ENCODE peak calls at places on chromosome 1, in four cellular contexts. B is HepG2, T is K562, S is H1. R is an unnamed sample.

GRCh38 chr1:5639323-5639722 is 352.9 kb downstream of the NPHP4 start:
- DNase-seq in B (no peak), T (no peak), S (no peak), R (no peak)

GRCh38 chr1:19799233-19799876 is 361 bp downstream of the TMCO4 start:
- DNase-seq in B (peak; percentile 56), T (peak; percentile 85), S (peak; percentile 58), R (no peak)

GRCh38 chr1:98005326-98006010 is 84.6 kb upstream of the DPYD start:
- DNase-seq in B (no peak), T (no peak), S (no peak), R (no peak)

GRCh38 chr1:111720274-111720976 is 18.8 kb downstream of the INKA2 start:
- DNase-seq in B (no peak), T (no peak), S (no peak), R (no peak)

GRCh38 chr1:184289825-184290550 is 96.8 kb upstream of the C1orf21 start:
- DNase-seq in B (no peak), T (no peak), S (no peak), R (no peak)

GRCh38 chr1:244057474-244058385 is 6.6 kb downstream of the ZBTB18 start:
- DNase-seq in B (no peak), T (no peak), S (no peak), R (no peak)

GRCh38 chr1:116711061-116711582 is 43.1 kb upstream of the CD2 start:
- DNase-seq in B (no peak), T (no peak), S (no peak), R (no peak)

GRCh38 chr1:205949753-205950152 is 6.5 kb upstream of the SLC26A9 start:
- DNase-seq in B (no peak), T (no peak), S (no peak), R (no peak)

GRCh38 chr1:246782120-246782900 is 58.1 kb downstream of the SCCPDH start:
- DNase-seq in B (peak; percentile 55), T (no peak), S (no peak), R (peak; percentile 7)

GRCh38 chr1:112298558-112298957 is 97.5 kb upstream of the CTTNBP2NL start:
- DNase-seq in B (peak; percentile 38), T (peak; percentile 72), S (peak; percentile 88), R (no peak)

GRCh38 chr1:24161270-24161669 is 18.3 kb upstream of the IL22RA1 start:
- DNase-seq in B (no peak), T (no peak), S (no peak), R (no peak)

GRCh38 chr1:55309786-55310516 is 94.8 kb upstream of the USP24 start:
- DNase-seq in B (no peak), T (no peak), S (no peak), R (no peak)

GRCh38 chr1:170664828-170665617 is 1.1 kb downstream of the PRRX1 start:
- DNase-seq in B (no peak), T (no peak), S (no peak), R (no peak)

GRCh38 chr1:246661451-246661850 is 62.8 kb upstream of the SCCPDH start:
- DNase-seq in B (no peak), T (no peak), S (no peak), R (no peak)

GRCh38 chr1:82388679-82389078 is 587.9 kb downstream of the ADGRL2 start:
- DNase-seq in B (no peak), T (no peak), S (no peak), R (no peak)

GRCh38 chr1:8892026-8892425 is 13.5 kb upstream of the ENO1 start:
- DNase-seq in B (no peak), T (no peak), S (no peak), R (no peak)

GRCh38 chr1:48693674-48694347 is 82.9 kb downstream of the BEND5 start:
- DNase-seq in B (no peak), T (no peak), S (no peak), R (no peak)

GRCh38 chr1:236140705-236141446 is 1.5 kb upstream of the GPR137B start:
- DNase-seq in B (no peak), T (no peak), S (peak; percentile 47), R (no peak)

GRCh38 chr1:31183927-31184554 is 55.6 kb downstream of the NKAIN1 start:
- DNase-seq in B (peak; percentile 46), T (peak; percentile 71), S (peak; percentile 86), R (no peak)

GRCh38 chr1:48208251-48208650 is 14.3 kb upstream of the SLC5A9 start:
- DNase-seq in B (no peak), T (no peak), S (peak; percentile 50), R (no peak)

GRCh38 chr1:158654570-158654969 is 31.9 kb downstream of the SPTA1 start:
- DNase-seq in B (no peak), T (no peak), S (no peak), R (no peak)

GRCh38 chr1:26961826-26962225 is 1.6 kb upstream of the KDF1 start:
- DNase-seq in B (peak; percentile 82), T (no peak), S (no peak), R (no peak)

GRCh38 chr1:155079487-155080249 is 1.0 kb downstream of the EFNA3 start:
- DNase-seq in B (no peak), T (no peak), S (peak; percentile 68), R (no peak)

GRCh38 chr1:223712184-223712855 is at the start of gene CAPN2:
- DNase-seq in B (no peak), T (peak; percentile 97), S (peak; percentile 83), R (no peak)

GRCh38 chr1:103208844-103209243 is 100.5 kb upstream of the COL11A1 start:
- DNase-seq in B (no peak), T (no peak), S (no peak), R (no peak)

GRCh38 chr1:86975993-86976392 is 61.6 kb downstream of the HS2ST1 start:
- DNase-seq in B (no peak), T (no peak), S (no peak), R (no peak)

GRCh38 chr1:231214918-231215675 is 25.9 kb upstream of the GNPAT start:
- DNase-seq in B (no peak), T (no peak), S (no peak), R (no peak)
- TF ChIP-seq BRCA1 in B (no peak), T (no peak), S (no peak), R (no peak)

GRCh38 chr1:118661769-118662320 is 326.3 kb downstream of the TBX15 start:
- DNase-seq in B (no peak), T (no peak), S (no peak), R (no peak)
- TF ChIP-seq BRCA1 in B (no peak), T (no peak), S (no peak), R (no peak)

GRCh38 chr1:203640117-203640516 is 13.5 kb downstream of the ATP2B4 start:
- DNase-seq in B (no peak), T (no peak), S (no peak), R (no peak)

GRCh38 chr1:203632941-203633340 is 6.3 kb downstream of the ATP2B4 start:
- DNase-seq in B (no peak), T (no peak), S (no peak), R (no peak)

GRCh38 chr1:203638914-203639313 is 12.3 kb downstream of the ATP2B4 start:
- DNase-seq in B (no peak), T (no peak), S (no peak), R (no peak)

GRCh38 chr1:203638076-203638475 is 11.4 kb downstream of the ATP2B4 start:
- DNase-seq in B (no peak), T (no peak), S (no peak), R (no peak)

DNA sequence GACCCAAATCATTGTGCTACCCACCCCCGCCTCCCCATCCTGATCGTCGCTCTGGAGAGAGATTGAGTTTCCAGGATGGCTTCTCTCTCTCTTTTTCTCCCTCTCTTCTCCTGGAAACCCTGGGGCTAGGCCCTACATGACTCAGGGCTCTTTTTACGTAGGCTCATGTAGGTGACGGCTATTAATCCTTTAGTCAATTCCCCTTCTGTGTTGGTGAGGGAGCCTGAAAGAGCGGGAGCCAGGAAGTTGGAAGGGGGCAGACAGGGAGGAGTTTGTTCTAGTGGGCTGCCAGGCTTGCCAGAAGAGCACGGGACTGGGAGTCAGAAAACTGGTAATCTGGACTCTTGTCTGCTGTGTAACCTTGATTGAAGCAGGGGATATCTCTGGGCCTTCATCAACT is 9.7 kb downstream of the ATP2B4 start:
- DNase-seq in B (no peak), T (no peak), S (no peak), R (no peak)
- TF ChIP-seq BRCA1 in B (no peak), T (no peak), S (no peak), R (no peak)

GRCh38 chr1:10431065-10431730 is 965 bp downstream of the CENPS start:
- DNase-seq in B (no peak), T (peak; percentile 27), S (no peak), R (no peak)
- TF ChIP-seq BRCA1 in B (no peak), T (no peak), S (no peak), R (no peak)

GRCh38 chr1:89025928-89026327 is 3.3 kb upstream of the GBP3 start:
- DNase-seq in B (no peak), T (no peak), S (no peak), R (no peak)

GRCh38 chr1:89022167-89022959 is at the start of gene GBP3:
- DNase-seq in B (no peak), T (no peak), S (no peak), R (peak; percentile 33)

DNA sequence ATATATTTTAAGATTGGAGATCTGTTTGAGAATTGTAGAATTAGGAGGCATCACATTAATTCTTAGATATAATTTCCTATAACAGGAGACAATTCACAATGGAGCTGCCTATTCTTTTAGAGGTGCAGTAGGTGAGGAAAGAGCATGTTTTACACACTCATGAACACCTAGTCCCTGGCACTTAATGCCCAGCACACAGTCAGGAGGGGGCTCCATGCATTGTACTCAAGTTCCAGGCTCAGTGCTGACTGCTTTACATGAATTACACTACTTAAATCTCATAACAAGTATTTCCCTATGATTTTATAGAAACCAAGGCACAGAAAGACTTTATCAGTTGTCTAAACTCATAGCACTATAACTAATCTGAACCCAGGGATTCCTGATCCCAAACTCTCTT is 360 bp upstream of the GBP3 start:
- DNase-seq in B (no peak), T (no peak), S (no peak), R (no peak)
- TF ChIP-seq BRCA1 in B (no peak), T (no peak), S (no peak), R (no peak)

R was measured in GM12878.